ENCODE peak calls at places on chromosome 21, in seven cellular contexts. One of them, this sample, is unnamed.

GRCh38 chr21:32403201-32403701 is 9.3 kb upstream of the EVA1C start:
- DNase-seq in heart left ventricle: no peak
- DNase-seq in HFF-Myc: peak; percentile 66
- DNase-seq in tibial nerve: no peak
- DNase-seq in GM23338: peak; percentile 92
- DNase-seq in SK-N-SH: peak; percentile 81
- DNase-seq in OCI-LY7: peak; percentile 70
- DNase-seq in this sample: peak; percentile 52

GRCh38 chr21:42376338-42376982 is 10.1 kb upstream of the TFF1 start:
- DNase-seq in heart left ventricle: no peak
- DNase-seq in HFF-Myc: no peak
- DNase-seq in tibial nerve: no peak
- DNase-seq in GM23338: peak; percentile 41
- DNase-seq in SK-N-SH: no peak
- DNase-seq in OCI-LY7: no peak
- DNase-seq in this sample: peak; percentile 50

GRCh38 chr21:15552914-15553491 is 176.8 kb upstream of the USP25 start:
- DNase-seq in heart left ventricle: no peak
- DNase-seq in HFF-Myc: no peak
- DNase-seq in tibial nerve: no peak
- DNase-seq in GM23338: peak; percentile 45
- DNase-seq in SK-N-SH: no peak
- DNase-seq in OCI-LY7: peak; percentile 23
- DNase-seq in this sample: no peak

GRCh38 chr21:33403786-33404571 is 766 bp downstream of the IFNGR2 start:
- DNase-seq in heart left ventricle: peak; percentile 84
- DNase-seq in HFF-Myc: no peak
- DNase-seq in tibial nerve: no peak
- DNase-seq in GM23338: peak; percentile 67
- DNase-seq in SK-N-SH: peak; percentile 76
- DNase-seq in OCI-LY7: peak; percentile 72
- DNase-seq in this sample: peak; percentile 52

GRCh38 chr21:42439284-42440186 is 35.8 kb downstream of the UBASH3A start:
- DNase-seq in heart left ventricle: no peak
- DNase-seq in HFF-Myc: no peak
- DNase-seq in tibial nerve: no peak
- DNase-seq in GM23338: no peak
- DNase-seq in SK-N-SH: no peak
- DNase-seq in OCI-LY7: no peak
- DNase-seq in this sample: peak; percentile 67

GRCh38 chr21:42337276-42337675 is 13.5 kb downstream of the TFF2 start:
- DNase-seq in heart left ventricle: no peak
- DNase-seq in HFF-Myc: no peak
- DNase-seq in tibial nerve: no peak
- DNase-seq in GM23338: no peak
- DNase-seq in SK-N-SH: no peak
- DNase-seq in OCI-LY7: no peak
- DNase-seq in this sample: no peak

GRCh38 chr21:42466700-42467612 is 29.1 kb downstream of the RSPH1 start:
- DNase-seq in heart left ventricle: no peak
- DNase-seq in HFF-Myc: no peak
- DNase-seq in tibial nerve: no peak
- DNase-seq in GM23338: peak; percentile 60
- DNase-seq in SK-N-SH: no peak
- DNase-seq in OCI-LY7: peak; percentile 58
- DNase-seq in this sample: peak; percentile 57

GRCh38 chr21:39481886-39482285 is 30.1 kb downstream of the SH3BGR start:
- DNase-seq in heart left ventricle: no peak
- DNase-seq in HFF-Myc: no peak
- DNase-seq in tibial nerve: no peak
- DNase-seq in GM23338: no peak
- DNase-seq in SK-N-SH: no peak
- DNase-seq in OCI-LY7: no peak
- DNase-seq in this sample: no peak

GRCh38 chr21:16322423-16322822 is 592.6 kb downstream of the USP25 start:
- DNase-seq in heart left ventricle: no peak
- DNase-seq in HFF-Myc: no peak
- DNase-seq in tibial nerve: no peak
- DNase-seq in GM23338: no peak
- DNase-seq in SK-N-SH: no peak
- DNase-seq in OCI-LY7: no peak
- DNase-seq in this sample: no peak

GRCh38 chr21:33543505-33544129 is 779 bp downstream of the SON start:
- DNase-seq in heart left ventricle: peak; percentile 81
- DNase-seq in HFF-Myc: no peak
- DNase-seq in tibial nerve: peak; percentile 38
- DNase-seq in GM23338: no peak
- DNase-seq in SK-N-SH: no peak
- DNase-seq in OCI-LY7: peak; percentile 18
- DNase-seq in this sample: no peak

GRCh38 chr21:42427809-42428419 is 24.2 kb downstream of the UBASH3A start:
- DNase-seq in heart left ventricle: no peak
- DNase-seq in HFF-Myc: no peak
- DNase-seq in tibial nerve: no peak
- DNase-seq in GM23338: no peak
- DNase-seq in SK-N-SH: no peak
- DNase-seq in OCI-LY7: no peak
- DNase-seq in this sample: no peak

GRCh38 chr21:22711636-22712035 is 1713.4 kb downstream of the NCAM2 start:
- DNase-seq in heart left ventricle: no peak
- DNase-seq in HFF-Myc: no peak
- DNase-seq in tibial nerve: no peak
- DNase-seq in GM23338: no peak
- DNase-seq in SK-N-SH: no peak
- DNase-seq in OCI-LY7: no peak
- DNase-seq in this sample: no peak

GRCh38 chr21:30251781-30252180 is 31.0 kb downstream of the KRTAP24-1 start:
- DNase-seq in heart left ventricle: no peak
- DNase-seq in HFF-Myc: no peak
- DNase-seq in tibial nerve: no peak
- DNase-seq in GM23338: no peak
- DNase-seq in SK-N-SH: no peak
- DNase-seq in OCI-LY7: no peak
- DNase-seq in this sample: no peak

GRCh38 chr21:32337206-32337605 is 38.6 kb downstream of the MRAP start:
- DNase-seq in heart left ventricle: no peak
- DNase-seq in HFF-Myc: no peak
- DNase-seq in tibial nerve: no peak
- DNase-seq in GM23338: no peak
- DNase-seq in SK-N-SH: no peak
- DNase-seq in OCI-LY7: no peak
- DNase-seq in this sample: no peak

GRCh38 chr21:22342855-22343254 is 1344.6 kb downstream of the NCAM2 start:
- DNase-seq in heart left ventricle: no peak
- DNase-seq in HFF-Myc: no peak
- DNase-seq in tibial nerve: no peak
- DNase-seq in GM23338: no peak
- DNase-seq in SK-N-SH: no peak
- DNase-seq in OCI-LY7: no peak
- DNase-seq in this sample: no peak

GRCh38 chr21:34369741-34370140 is 5.6 kb upstream of the SMIM11 start:
- DNase-seq in heart left ventricle: no peak
- DNase-seq in HFF-Myc: no peak
- DNase-seq in tibial nerve: no peak
- DNase-seq in GM23338: no peak
- DNase-seq in SK-N-SH: no peak
- DNase-seq in OCI-LY7: no peak
- DNase-seq in this sample: no peak

GRCh38 chr21:15441060-15441493 is 288.7 kb upstream of the USP25 start:
- DNase-seq in heart left ventricle: no peak
- DNase-seq in HFF-Myc: no peak
- DNase-seq in tibial nerve: no peak
- DNase-seq in GM23338: peak; percentile 61
- DNase-seq in SK-N-SH: no peak
- DNase-seq in OCI-LY7: no peak
- DNase-seq in this sample: no peak

GRCh38 chr21:40404319-40404906 is 442.5 kb downstream of the DSCAM start:
- DNase-seq in heart left ventricle: no peak
- DNase-seq in HFF-Myc: no peak
- DNase-seq in tibial nerve: no peak
- DNase-seq in GM23338: no peak
- DNase-seq in SK-N-SH: no peak
- DNase-seq in OCI-LY7: no peak
- DNase-seq in this sample: no peak

GRCh38 chr21:25506268-25506667 is 101.0 kb downstream of the MRPL39 start:
- DNase-seq in heart left ventricle: no peak
- DNase-seq in HFF-Myc: no peak
- DNase-seq in tibial nerve: no peak
- DNase-seq in GM23338: no peak
- DNase-seq in SK-N-SH: no peak
- DNase-seq in OCI-LY7: no peak
- DNase-seq in this sample: no peak

GRCh38 chr21:25506887-25507286 is 100.4 kb downstream of the MRPL39 start:
- DNase-seq in heart left ventricle: no peak
- DNase-seq in HFF-Myc: peak; percentile 27
- DNase-seq in tibial nerve: no peak
- DNase-seq in GM23338: no peak
- DNase-seq in SK-N-SH: no peak
- DNase-seq in OCI-LY7: no peak
- DNase-seq in this sample: no peak

GRCh38 chr21:25509862-25510261 is 97.4 kb downstream of the MRPL39 start:
- DNase-seq in heart left ventricle: no peak
- DNase-seq in HFF-Myc: no peak
- DNase-seq in tibial nerve: no peak
- DNase-seq in GM23338: no peak
- DNase-seq in SK-N-SH: no peak
- DNase-seq in OCI-LY7: no peak
- DNase-seq in this sample: peak; percentile 29

GRCh38 chr21:25508364-25508763 is 98.9 kb downstream of the MRPL39 start:
- DNase-seq in heart left ventricle: no peak
- DNase-seq in HFF-Myc: no peak
- DNase-seq in tibial nerve: no peak
- DNase-seq in GM23338: peak; percentile 3
- DNase-seq in SK-N-SH: peak; percentile 3
- DNase-seq in OCI-LY7: no peak
- DNase-seq in this sample: no peak

DNA sequence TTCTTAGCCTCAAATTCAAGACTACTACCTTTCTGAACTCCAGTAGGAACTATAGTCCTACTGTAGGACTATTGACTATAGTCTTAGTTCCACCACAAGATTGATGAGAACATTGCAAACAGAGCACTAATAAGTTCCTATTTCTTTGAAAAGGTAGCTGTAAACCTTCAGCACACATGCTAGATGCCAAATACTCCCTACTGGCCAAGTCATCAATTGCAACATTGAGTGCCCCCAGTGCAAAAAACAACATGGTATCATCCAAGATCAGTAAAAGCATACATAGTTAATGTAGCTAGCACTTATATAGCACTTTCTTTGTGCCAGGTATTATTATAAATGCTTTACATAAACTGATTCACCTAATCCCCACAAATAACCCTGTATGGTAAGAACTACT is 99.8 kb downstream of the MRPL39 start:
- DNase-seq in heart left ventricle: no peak
- DNase-seq in HFF-Myc: no peak
- DNase-seq in tibial nerve: no peak
- DNase-seq in GM23338: peak; percentile 39
- DNase-seq in SK-N-SH: no peak
- DNase-seq in OCI-LY7: no peak
- DNase-seq in this sample: no peak
- TF ChIP-seq CTCF in heart left ventricle: no peak
- TF ChIP-seq CTCF in HFF-Myc: peak; percentile 4
- TF ChIP-seq CTCF in tibial nerve: no peak
- TF ChIP-seq CTCF in GM23338: peak; percentile 21
- TF ChIP-seq CTCF in SK-N-SH: no peak
- TF ChIP-seq CTCF in OCI-LY7: peak; percentile 23
- TF ChIP-seq CTCF in this sample: peak; percentile 26

GRCh38 chr21:28742527-28742926 is 250.2 kb downstream of the LTN1 start:
- DNase-seq in heart left ventricle: no peak
- DNase-seq in HFF-Myc: no peak
- DNase-seq in tibial nerve: no peak
- DNase-seq in GM23338: no peak
- DNase-seq in SK-N-SH: peak; percentile 24
- DNase-seq in OCI-LY7: no peak
- DNase-seq in this sample: no peak
- TF ChIP-seq CTCF in heart left ventricle: peak; percentile 46
- TF ChIP-seq CTCF in HFF-Myc: peak; percentile 21
- TF ChIP-seq CTCF in tibial nerve: no peak
- TF ChIP-seq CTCF in GM23338: no peak
- TF ChIP-seq CTCF in SK-N-SH: peak; percentile 76
- TF ChIP-seq CTCF in OCI-LY7: peak; percentile 65
- TF ChIP-seq CTCF in this sample: no peak

GRCh38 chr21:46618738-46619369 is 14.0 kb upstream of the S100B start:
- DNase-seq in heart left ventricle: no peak
- DNase-seq in HFF-Myc: no peak
- DNase-seq in tibial nerve: no peak
- DNase-seq in GM23338: no peak
- DNase-seq in SK-N-SH: no peak
- DNase-seq in OCI-LY7: no peak
- DNase-seq in this sample: no peak
- TF ChIP-seq CTCF in heart left ventricle: no peak
- TF ChIP-seq CTCF in HFF-Myc: no peak
- TF ChIP-seq CTCF in tibial nerve: no peak
- TF ChIP-seq CTCF in GM23338: no peak
- TF ChIP-seq CTCF in SK-N-SH: no peak
- TF ChIP-seq CTCF in OCI-LY7: no peak
- TF ChIP-seq CTCF in this sample: no peak

GRCh38 chr21:35384375-35384774 is 335.3 kb upstream of the RUNX1 start:
- DNase-seq in heart left ventricle: no peak
- DNase-seq in HFF-Myc: no peak
- DNase-seq in tibial nerve: no peak
- DNase-seq in GM23338: no peak
- DNase-seq in SK-N-SH: no peak
- DNase-seq in OCI-LY7: no peak
- DNase-seq in this sample: no peak

GRCh38 chr21:35386491-35387079 is 337.5 kb upstream of the RUNX1 start:
- DNase-seq in heart left ventricle: no peak
- DNase-seq in HFF-Myc: no peak
- DNase-seq in tibial nerve: no peak
- DNase-seq in GM23338: no peak
- DNase-seq in SK-N-SH: no peak
- DNase-seq in OCI-LY7: no peak
- DNase-seq in this sample: no peak

GRCh38 chr21:35381743-35382310 is 332.7 kb upstream of the RUNX1 start:
- DNase-seq in heart left ventricle: no peak
- DNase-seq in HFF-Myc: no peak
- DNase-seq in tibial nerve: no peak
- DNase-seq in GM23338: no peak
- DNase-seq in SK-N-SH: no peak
- DNase-seq in OCI-LY7: no peak
- DNase-seq in this sample: no peak

GRCh38 chr21:35378881-35379280 is 329.8 kb upstream of the RUNX1 start:
- DNase-seq in heart left ventricle: no peak
- DNase-seq in HFF-Myc: no peak
- DNase-seq in tibial nerve: no peak
- DNase-seq in GM23338: no peak
- DNase-seq in SK-N-SH: no peak
- DNase-seq in OCI-LY7: no peak
- DNase-seq in this sample: no peak

DNA sequence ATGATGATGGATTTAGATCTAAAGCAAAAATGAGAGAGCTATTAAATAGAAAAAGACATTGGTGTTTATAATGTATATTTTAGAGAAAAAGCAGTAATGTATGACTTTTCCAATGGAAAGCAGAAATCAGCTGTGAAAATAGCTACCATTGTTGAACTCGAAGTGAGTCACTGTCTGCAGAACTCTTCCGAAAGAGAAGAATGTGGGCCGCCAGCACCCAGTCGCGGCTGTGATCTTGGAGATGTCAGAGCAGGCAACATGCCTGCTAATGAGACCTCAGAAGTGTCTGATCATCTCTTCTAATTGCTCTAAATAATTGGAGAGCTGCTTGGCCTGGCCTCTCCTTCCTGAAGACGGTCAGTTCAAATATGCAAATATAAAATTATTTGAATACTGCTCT is 333.6 kb upstream of the RUNX1 start:
- DNase-seq in heart left ventricle: no peak
- DNase-seq in HFF-Myc: no peak
- DNase-seq in tibial nerve: no peak
- DNase-seq in GM23338: no peak
- DNase-seq in SK-N-SH: no peak
- DNase-seq in OCI-LY7: no peak
- DNase-seq in this sample: no peak
- TF ChIP-seq CTCF in heart left ventricle: no peak
- TF ChIP-seq CTCF in HFF-Myc: no peak
- TF ChIP-seq CTCF in tibial nerve: no peak
- TF ChIP-seq CTCF in GM23338: no peak
- TF ChIP-seq CTCF in SK-N-SH: no peak
- TF ChIP-seq CTCF in OCI-LY7: no peak
- TF ChIP-seq CTCF in this sample: no peak

This sample was measured in GM13976.